ENCODE peak calls at places on chromosomes 4 and X, in five cellular contexts. F is fibroblast of lung; V is putamen; Z is stimulated activated CD4-positive, alpha-beta T cell treated with anti-CD3 and anti-CD28 coated beads, Interleukin-1b, Interleukin-23, amount 100 ng/mL, for 4 hours; N is endodermal cell. R is an unnamed sample.

GRCh38 chrX:45774961-45775360 is 574.3 kb upstream of the DIPK2B start:
- DNase-seq in V (no peak), F (peak; percentile 88), N (no peak), Z (no peak), R (peak; percentile 80)

GRCh38 chrX:32483534-32484136 is 727.7 kb downstream of the DMD start:
- DNase-seq in F (no peak), V (no peak), Z (no peak), N (no peak), R (no peak)

GRCh38 chrX:70262952-70263567 is 3.1 kb upstream of the P2RY4 start:
- DNase-seq in N (peak; percentile 90), Z (peak; percentile 4), F (peak; percentile 18), V (no peak), R (peak; percentile 45)

GRCh38 chrX:3697220-3697684 is 16.2 kb downstream of the PRKX start:
- DNase-seq in F (no peak), V (no peak), N (no peak), Z (no peak), R (no peak)

GRCh38 chr4:70945046-70945445 is 42.9 kb downstream of the MOB1B start:
- DNase-seq in F (no peak), Z (no peak), V (no peak), N (no peak), R (no peak)

GRCh38 chr4:151359576-151359975 is 34.2 kb upstream of the SH3D19 start:
- DNase-seq in N (no peak), F (no peak), Z (no peak), V (peak; percentile 31), R (peak; percentile 70)

GRCh38 chr4:24570172-24570571 is 14.2 kb downstream of the DHX15 start:
- DNase-seq in Z (no peak), N (no peak), V (no peak), F (no peak), R (no peak)

GRCh38 chr4:140666889-140667614 is 89.1 kb downstream of the TBC1D9 start:
- DNase-seq in F (no peak), V (no peak), Z (no peak), N (no peak), R (no peak)

GRCh38 chr4:53620956-53621355 is 29.7 kb upstream of the LNX1 start:
- DNase-seq in V (no peak), Z (no peak), N (peak; percentile 50), F (no peak), R (no peak)

GRCh38 chrX:50107470-50107869 is 93.3 kb downstream of the AKAP4 start:
- DNase-seq in Z (no peak), F (no peak), V (no peak), N (no peak), R (no peak)